ENCODE peak calls at places on chromosomes 11 and 22, in seven cellular contexts. One of them, this sample, is unnamed.

GRCh38 chr11:134469627-134470026 is 57.6 kb upstream of the B3GAT1 start:
- DNase-seq in H7: peak; percentile 64
- DNase-seq in Daoy: peak; percentile 37
- DNase-seq in progenitor cell of endocrine pancreas: no peak
- DNase-seq in NCI-H187 treated with DMSO at 0.1 percent for 48 hours: no peak
- DNase-seq in NCI-H2081 treated with DMSO at 0.1 percent for 48 hours: no peak
- DNase-seq in NCI-H2029: peak; percentile 11
- DNase-seq in this sample: no peak

GRCh38 chr22:31272522-31273446 is 19.5 kb downstream of the PIK3IP1 start:
- DNase-seq in progenitor cell of endocrine pancreas: peak; percentile 30
- DNase-seq in NCI-H2029: peak; percentile 38
- DNase-seq in NCI-H187 treated with DMSO at 0.1 percent for 48 hours: no peak
- DNase-seq in H7: peak; percentile 81
- DNase-seq in Daoy: peak; percentile 44
- DNase-seq in NCI-H2081 treated with DMSO at 0.1 percent for 48 hours: no peak
- DNase-seq in this sample: no peak

GRCh38 chr11:72229336-72229924 is 4.9 kb downstream of the INPPL1 start:
- DNase-seq in H7: peak; percentile 17
- DNase-seq in progenitor cell of endocrine pancreas: no peak
- DNase-seq in NCI-H2029: no peak
- DNase-seq in Daoy: no peak
- DNase-seq in NCI-H187 treated with DMSO at 0.1 percent for 48 hours: no peak
- DNase-seq in NCI-H2081 treated with DMSO at 0.1 percent for 48 hours: no peak
- DNase-seq in this sample: no peak

GRCh38 chr11:117439256-117439655 is 111.6 kb downstream of the CEP164 start:
- DNase-seq in progenitor cell of endocrine pancreas: no peak
- DNase-seq in NCI-H187 treated with DMSO at 0.1 percent for 48 hours: no peak
- DNase-seq in Daoy: no peak
- DNase-seq in H7: no peak
- DNase-seq in NCI-H2081 treated with DMSO at 0.1 percent for 48 hours: no peak
- DNase-seq in NCI-H2029: no peak
- DNase-seq in this sample: no peak

GRCh38 chr11:115985896-115986295 is 481.7 kb upstream of the CADM1 start:
- DNase-seq in Daoy: peak; percentile 42
- DNase-seq in H7: no peak
- DNase-seq in NCI-H2081 treated with DMSO at 0.1 percent for 48 hours: no peak
- DNase-seq in progenitor cell of endocrine pancreas: no peak
- DNase-seq in NCI-H187 treated with DMSO at 0.1 percent for 48 hours: no peak
- DNase-seq in NCI-H2029: no peak
- DNase-seq in this sample: no peak

GRCh38 chr11:7637447-7638157 is 35.7 kb downstream of the CYB5R2 start:
- DNase-seq in NCI-H187 treated with DMSO at 0.1 percent for 48 hours: no peak
- DNase-seq in NCI-H2029: no peak
- DNase-seq in Daoy: peak; percentile 26
- DNase-seq in NCI-H2081 treated with DMSO at 0.1 percent for 48 hours: no peak
- DNase-seq in progenitor cell of endocrine pancreas: no peak
- DNase-seq in H7: no peak
- DNase-seq in this sample: no peak

GRCh38 chr11:16789061-16789415 is 50.6 kb downstream of the C11orf58 start:
- DNase-seq in H7: no peak
- DNase-seq in NCI-H2081 treated with DMSO at 0.1 percent for 48 hours: no peak
- DNase-seq in Daoy: no peak
- DNase-seq in NCI-H2029: no peak
- DNase-seq in NCI-H187 treated with DMSO at 0.1 percent for 48 hours: no peak
- DNase-seq in progenitor cell of endocrine pancreas: no peak
- DNase-seq in this sample: no peak

GRCh38 chr11:129894281-129895125 is 875 bp downstream of the NFRKB start:
- DNase-seq in Daoy: peak; percentile 4
- DNase-seq in NCI-H2081 treated with DMSO at 0.1 percent for 48 hours: no peak
- DNase-seq in NCI-H187 treated with DMSO at 0.1 percent for 48 hours: no peak
- DNase-seq in NCI-H2029: no peak
- DNase-seq in progenitor cell of endocrine pancreas: no peak
- DNase-seq in H7: no peak
- DNase-seq in this sample: no peak

GRCh38 chr11:114261791-114262190 is 34.4 kb upstream of the NNMT start:
- DNase-seq in progenitor cell of endocrine pancreas: no peak
- DNase-seq in H7: no peak
- DNase-seq in NCI-H2081 treated with DMSO at 0.1 percent for 48 hours: no peak
- DNase-seq in Daoy: no peak
- DNase-seq in NCI-H187 treated with DMSO at 0.1 percent for 48 hours: no peak
- DNase-seq in NCI-H2029: no peak
- DNase-seq in this sample: peak; percentile 9

GRCh38 chr11:1652778-1653540 is 23.4 kb downstream of the KRTAP5-5 start:
- DNase-seq in Daoy: peak; percentile 55
- DNase-seq in NCI-H2081 treated with DMSO at 0.1 percent for 48 hours: no peak
- DNase-seq in NCI-H2029: peak; percentile 10
- DNase-seq in progenitor cell of endocrine pancreas: peak; percentile 83
- DNase-seq in H7: peak; percentile 97
- DNase-seq in NCI-H187 treated with DMSO at 0.1 percent for 48 hours: no peak
- DNase-seq in this sample: peak; percentile 85

GRCh38 chr22:41625577-41625976 is 4.5 kb downstream of the XRCC6 start:
- DNase-seq in NCI-H187 treated with DMSO at 0.1 percent for 48 hours: no peak
- DNase-seq in NCI-H2029: no peak
- DNase-seq in Daoy: no peak
- DNase-seq in progenitor cell of endocrine pancreas: no peak
- DNase-seq in NCI-H2081 treated with DMSO at 0.1 percent for 48 hours: no peak
- DNase-seq in H7: no peak
- DNase-seq in this sample: no peak

GRCh38 chr11:15594607-15595006 is 479.9 kb downstream of the INSC start:
- DNase-seq in NCI-H2081 treated with DMSO at 0.1 percent for 48 hours: no peak
- DNase-seq in NCI-H187 treated with DMSO at 0.1 percent for 48 hours: no peak
- DNase-seq in progenitor cell of endocrine pancreas: no peak
- DNase-seq in NCI-H2029: no peak
- DNase-seq in Daoy: no peak
- DNase-seq in H7: peak; percentile 26
- DNase-seq in this sample: no peak

GRCh38 chr11:128290106-128290840 is 297.1 kb downstream of the ETS1 start:
- DNase-seq in NCI-H2081 treated with DMSO at 0.1 percent for 48 hours: peak; percentile 94
- DNase-seq in Daoy: peak; percentile 73
- DNase-seq in H7: peak; percentile 66
- DNase-seq in NCI-H187 treated with DMSO at 0.1 percent for 48 hours: peak; percentile 1
- DNase-seq in NCI-H2029: peak; percentile 73
- DNase-seq in progenitor cell of endocrine pancreas: peak; percentile 23
- DNase-seq in this sample: peak; percentile 17

This sample was measured in posterior cingulate gyrus.